ENCODE peak calls at places on chromosomes 16 and 17, in six cellular contexts. M, A, E, R, P and N are unnamed samples.
A peak's percentile ranks its signal among the peaks of the same experiment; 100 is the strongest.

GRCh38 chr17:76444518-76445311 is 8.2 kb downstream of the UBE2O start:
- DNase-seq in R (no peak), M (peak; percentile 37), P (no peak), E (no peak), A (peak; percentile 73), N (no peak)

GRCh38 chr16:24309222-24309905 is 53.2 kb downstream of the CACNG3 start:
- DNase-seq in P (no peak), E (no peak), A (no peak), R (no peak), M (peak; percentile 81), N (no peak)

GRCh38 chr16:64780445-64780844 is 341.4 kb downstream of the CDH11 start:
- DNase-seq in E (no peak), P (no peak), A (no peak), R (no peak), M (no peak), N (no peak)

GRCh38 chr17:63986842-63987615 is 11.1 kb upstream of the PRR29 start:
- DNase-seq in E (no peak), A (no peak), R (no peak), M (no peak), P (no peak), N (no peak)

GRCh38 chr16:10386517-10387377 is 886 bp downstream of the ATF7IP2 start:
- DNase-seq in M (no peak), E (no peak), R (no peak), A (no peak), P (no peak), N (no peak)

GRCh38 chr16:70681382-70682238 is 4.2 kb downstream of the MTSS2 start:
- DNase-seq in P (no peak), M (no peak), R (no peak), A (no peak), E (no peak), N (no peak)

GRCh38 chr16:70717817-70718216 is 32.0 kb upstream of the MTSS2 start:
- DNase-seq in M (no peak), E (no peak), R (no peak), A (no peak), P (no peak), N (no peak)

GRCh38 chr16:46862555-46863447 is 21.4 kb upstream of the GPT2 start:
- DNase-seq in P (no peak), E (no peak), A (no peak), M (peak; percentile 13), R (no peak), N (no peak)

GRCh38 chr16:6160871-6161270 is 1063.3 kb upstream of the EEF2KMT start:
- DNase-seq in E (no peak), A (no peak), M (peak; percentile 87), R (no peak), P (no peak), N (peak; percentile 38)

GRCh38 chr17:81870978-81871386 is at the start of gene ARHGDIA:
- DNase-seq in R (no peak), A (no peak), E (no peak), P (no peak), M (no peak), N (no peak)

GRCh38 chr17:55144518-55144917 is 120.2 kb upstream of the HLF start:
- DNase-seq in E (no peak), A (no peak), P (no peak), R (no peak), M (no peak), N (no peak)

GRCh38 chr16:31135535-31136286 is at the start of gene PRSS8:
- DNase-seq in P (no peak), M (no peak), R (no peak), A (peak; percentile 61), E (no peak), N (no peak)

GRCh38 chr16:69323428-69323827 is 7.0 kb downstream of the PDF start:
- DNase-seq in R (no peak), E (no peak), A (no peak), P (no peak), M (no peak), N (no peak)

GRCh38 chr16:30757316-30757715 is 4.5 kb downstream of the CFAP119 start:
- DNase-seq in M (no peak), R (no peak), P (no peak), E (no peak), A (no peak), N (no peak)

GRCh38 chr16:17343028-17343427 is 127.7 kb downstream of the XYLT1 start:
- DNase-seq in A (no peak), R (peak; percentile 85), E (no peak), P (no peak), M (peak; percentile 46), N (no peak)

GRCh38 chr16:16805809-16806208 is 426.9 kb downstream of the NPIPA7 start:
- DNase-seq in M (no peak), A (no peak), P (no peak), E (no peak), R (no peak), N (no peak)

GRCh38 chr16:22624759-22625533 is 114.3 kb downstream of the NPIPB5 start:
- DNase-seq in P (no peak), M (no peak), E (no peak), A (no peak), R (no peak), N (peak; percentile 69)

GRCh38 chr16:19583665-19584300 is 28.3 kb downstream of the VPS35L start:
- DNase-seq in A (peak; percentile 72), R (no peak), P (no peak), M (peak; percentile 43), E (no peak), N (no peak)

GRCh38 chr16:69187891-69188451 is 1.0 kb downstream of the SNTB2 start:
- DNase-seq in R (peak; percentile 13), E (peak; percentile 6), P (no peak), M (peak; percentile 40), A (peak; percentile 50), N (no peak)

GRCh38 chr17:40846515-40847155 is 20.4 kb downstream of the KRT12 start:
- DNase-seq in A (no peak), M (peak; percentile 4), R (no peak), P (no peak), E (no peak), N (no peak)

GRCh38 chr16:66741131-66741900 is 10.1 kb downstream of the DYNC1LI2 start:
- DNase-seq in A (no peak), E (no peak), P (peak; percentile 96), R (no peak), M (peak; percentile 91), N (peak; percentile 93)

GRCh38 chr16:88971371-88972097 is 5.5 kb downstream of the CBFA2T3 start:
- DNase-seq in E (no peak), A (no peak), P (no peak), R (peak; percentile 81), M (no peak), N (no peak)

GRCh38 chr17:8868529-8868951 is 1.1 kb upstream of the PIK3R6 start:
- DNase-seq in R (no peak), P (no peak), M (no peak), A (no peak), E (no peak), N (no peak)

GRCh38 chr17:50570516-50570915 is 10.0 kb downstream of the CACNA1G start:
- DNase-seq in A (no peak), R (no peak), P (no peak), M (no peak), E (no peak), N (no peak)

GRCh38 chr17:496761-497586 is 144.4 kb upstream of the RPH3AL start:
- DNase-seq in P (no peak), M (no peak), R (no peak), E (no peak), A (no peak), N (no peak)